ENCODE peak calls at places on chromosomes 2 and 18, in eight cellular contexts. One of them, this sample, is unnamed.

GRCh38 chr18:48728204-48728833 is 189.5 kb downstream of the CTIF start:
- DNase-seq in lower leg skin: no peak
- DNase-seq in HT1080: peak
- DNase-seq in RPMI7951: peak
- DNase-seq in NCI-H345: no peak
- DNase-seq in NCI-H1417 treated with DMSO at 0.1 percent for 48 hours: no peak
- DNase-seq in T follicular helper cell: no peak
- DNase-seq in right lobe of liver: no peak
- DNase-seq in this sample: no peak

GRCh38 chr18:23077493-23078256 is 57.6 kb upstream of the CABLES1 start:
- DNase-seq in lower leg skin: no peak
- DNase-seq in HT1080: peak
- DNase-seq in RPMI7951: peak
- DNase-seq in NCI-H345: no peak
- DNase-seq in NCI-H1417 treated with DMSO at 0.1 percent for 48 hours: no peak
- DNase-seq in T follicular helper cell: no peak
- DNase-seq in right lobe of liver: no peak
- DNase-seq in this sample: no peak

GRCh38 chr2:200439981-200440380 is 69.9 kb downstream of the KCTD18 start:
- DNase-seq in lower leg skin: no peak
- DNase-seq in HT1080: no peak
- DNase-seq in RPMI7951: no peak
- DNase-seq in NCI-H345: no peak
- DNase-seq in NCI-H1417 treated with DMSO at 0.1 percent for 48 hours: no peak
- DNase-seq in T follicular helper cell: no peak
- DNase-seq in right lobe of liver: no peak
- DNase-seq in this sample: peak

GRCh38 chr2:11160731-11161455 is 5.6 kb downstream of the SLC66A3 start:
- DNase-seq in lower leg skin: no peak
- DNase-seq in HT1080: no peak
- DNase-seq in RPMI7951: no peak
- DNase-seq in NCI-H345: no peak
- DNase-seq in NCI-H1417 treated with DMSO at 0.1 percent for 48 hours: no peak
- DNase-seq in T follicular helper cell: no peak
- DNase-seq in right lobe of liver: no peak
- DNase-seq in this sample: no peak

GRCh38 chr2:235605306-235605998 is 111.6 kb downstream of the AGAP1 start:
- DNase-seq in lower leg skin: peak
- DNase-seq in HT1080: peak
- DNase-seq in RPMI7951: peak
- DNase-seq in NCI-H345: peak
- DNase-seq in NCI-H1417 treated with DMSO at 0.1 percent for 48 hours: peak
- DNase-seq in T follicular helper cell: no peak
- DNase-seq in right lobe of liver: no peak
- DNase-seq in this sample: peak

GRCh38 chr2:229129738-229130371 is 141.2 kb downstream of the PID1 start:
- DNase-seq in lower leg skin: no peak
- DNase-seq in HT1080: no peak
- DNase-seq in RPMI7951: peak
- DNase-seq in NCI-H345: no peak
- DNase-seq in NCI-H1417 treated with DMSO at 0.1 percent for 48 hours: no peak
- DNase-seq in T follicular helper cell: no peak
- DNase-seq in right lobe of liver: no peak
- DNase-seq in this sample: no peak

GRCh38 chr18:62999392-62999791 is 284.1 kb downstream of the PHLPP1 start:
- DNase-seq in lower leg skin: peak
- DNase-seq in HT1080: peak
- DNase-seq in RPMI7951: peak
- DNase-seq in NCI-H345: no peak
- DNase-seq in NCI-H1417 treated with DMSO at 0.1 percent for 48 hours: no peak
- DNase-seq in T follicular helper cell: no peak
- DNase-seq in right lobe of liver: peak
- DNase-seq in this sample: no peak

GRCh38 chr18:50044402-50044801 is 150.5 kb downstream of the MYO5B start:
- DNase-seq in lower leg skin: no peak
- DNase-seq in HT1080: no peak
- DNase-seq in RPMI7951: no peak
- DNase-seq in NCI-H345: no peak
- DNase-seq in NCI-H1417 treated with DMSO at 0.1 percent for 48 hours: no peak
- DNase-seq in T follicular helper cell: no peak
- DNase-seq in right lobe of liver: no peak
- DNase-seq in this sample: no peak

GRCh38 chr2:171762879-171763573 is 75.8 kb downstream of the DYNC1I2 start:
- DNase-seq in lower leg skin: no peak
- DNase-seq in HT1080: peak
- DNase-seq in RPMI7951: peak
- DNase-seq in NCI-H345: no peak
- DNase-seq in NCI-H1417 treated with DMSO at 0.1 percent for 48 hours: no peak
- DNase-seq in T follicular helper cell: no peak
- DNase-seq in right lobe of liver: no peak
- DNase-seq in this sample: no peak

GRCh38 chr18:4130734-4131719 is 324.1 kb downstream of the DLGAP1 start:
- DNase-seq in lower leg skin: no peak
- DNase-seq in HT1080: no peak
- DNase-seq in RPMI7951: peak
- DNase-seq in NCI-H345: peak
- DNase-seq in NCI-H1417 treated with DMSO at 0.1 percent for 48 hours: no peak
- DNase-seq in T follicular helper cell: no peak
- DNase-seq in right lobe of liver: no peak
- DNase-seq in this sample: no peak

GRCh38 chr2:214410918-214411554 is at the start of gene VWC2L:
- DNase-seq in lower leg skin: peak
- DNase-seq in HT1080: peak
- DNase-seq in RPMI7951: peak
- DNase-seq in NCI-H345: peak
- DNase-seq in NCI-H1417 treated with DMSO at 0.1 percent for 48 hours: no peak
- DNase-seq in T follicular helper cell: no peak
- DNase-seq in right lobe of liver: peak
- DNase-seq in this sample: no peak

GRCh38 chr18:38491195-38491594 is 925.6 kb upstream of the CELF4 start:
- DNase-seq in lower leg skin: no peak
- DNase-seq in HT1080: no peak
- DNase-seq in RPMI7951: no peak
- DNase-seq in NCI-H345: no peak
- DNase-seq in NCI-H1417 treated with DMSO at 0.1 percent for 48 hours: no peak
- DNase-seq in T follicular helper cell: no peak
- DNase-seq in right lobe of liver: no peak
- DNase-seq in this sample: no peak

GRCh38 chr18:10872297-10872696 is 277.1 kb downstream of the PIEZO2 start:
- DNase-seq in lower leg skin: no peak
- DNase-seq in HT1080: no peak
- DNase-seq in RPMI7951: no peak
- DNase-seq in NCI-H345: no peak
- DNase-seq in NCI-H1417 treated with DMSO at 0.1 percent for 48 hours: no peak
- DNase-seq in T follicular helper cell: no peak
- DNase-seq in right lobe of liver: no peak
- DNase-seq in this sample: no peak

GRCh38 chr2:182586426-182586825 is 129.6 kb upstream of the DNAJC10 start:
- DNase-seq in lower leg skin: no peak
- DNase-seq in HT1080: no peak
- DNase-seq in RPMI7951: no peak
- DNase-seq in NCI-H345: no peak
- DNase-seq in NCI-H1417 treated with DMSO at 0.1 percent for 48 hours: no peak
- DNase-seq in T follicular helper cell: no peak
- DNase-seq in right lobe of liver: no peak
- DNase-seq in this sample: no peak

GRCh38 chr2:232336956-232337700 is 41.4 kb upstream of the ALPP start:
- DNase-seq in lower leg skin: no peak
- DNase-seq in HT1080: no peak
- DNase-seq in RPMI7951: no peak
- DNase-seq in NCI-H345: no peak
- DNase-seq in NCI-H1417 treated with DMSO at 0.1 percent for 48 hours: no peak
- DNase-seq in T follicular helper cell: no peak
- DNase-seq in right lobe of liver: peak
- DNase-seq in this sample: no peak

GRCh38 chr2:106267997-106268396 is 73.9 kb upstream of the UXS1 start:
- DNase-seq in lower leg skin: no peak
- DNase-seq in HT1080: no peak
- DNase-seq in RPMI7951: no peak
- DNase-seq in NCI-H345: no peak
- DNase-seq in NCI-H1417 treated with DMSO at 0.1 percent for 48 hours: no peak
- DNase-seq in T follicular helper cell: no peak
- DNase-seq in right lobe of liver: no peak
- DNase-seq in this sample: no peak

GRCh38 chr2:8565399-8566154 is 116.3 kb upstream of the ID2 start:
- DNase-seq in lower leg skin: no peak
- DNase-seq in HT1080: no peak
- DNase-seq in RPMI7951: no peak
- DNase-seq in NCI-H345: no peak
- DNase-seq in NCI-H1417 treated with DMSO at 0.1 percent for 48 hours: no peak
- DNase-seq in T follicular helper cell: no peak
- DNase-seq in right lobe of liver: peak
- DNase-seq in this sample: no peak

GRCh38 chr2:105339414-105339813 is 2.1 kb downstream of the C2orf49 start:
- DNase-seq in lower leg skin: no peak
- DNase-seq in HT1080: no peak
- DNase-seq in RPMI7951: no peak
- DNase-seq in NCI-H345: no peak
- DNase-seq in NCI-H1417 treated with DMSO at 0.1 percent for 48 hours: no peak
- DNase-seq in T follicular helper cell: no peak
- DNase-seq in right lobe of liver: no peak
- DNase-seq in this sample: no peak

GRCh38 chr2:74706741-74707140 is 52.7 kb downstream of the SEMA4F start:
- DNase-seq in lower leg skin: no peak
- DNase-seq in HT1080: no peak
- DNase-seq in RPMI7951: no peak
- DNase-seq in NCI-H345: no peak
- DNase-seq in NCI-H1417 treated with DMSO at 0.1 percent for 48 hours: no peak
- DNase-seq in T follicular helper cell: no peak
- DNase-seq in right lobe of liver: no peak
- DNase-seq in this sample: no peak

GRCh38 chr2:52264488-52264887 is 1232.6 kb upstream of the NRXN1 start:
- DNase-seq in lower leg skin: no peak
- DNase-seq in HT1080: no peak
- DNase-seq in RPMI7951: no peak
- DNase-seq in NCI-H345: peak
- DNase-seq in NCI-H1417 treated with DMSO at 0.1 percent for 48 hours: no peak
- DNase-seq in T follicular helper cell: no peak
- DNase-seq in right lobe of liver: no peak
- DNase-seq in this sample: no peak

GRCh38 chr2:181462032-181462431 is 4.8 kb downstream of the ITGA4 start:
- DNase-seq in lower leg skin: no peak
- DNase-seq in HT1080: no peak
- DNase-seq in RPMI7951: peak
- DNase-seq in NCI-H345: no peak
- DNase-seq in NCI-H1417 treated with DMSO at 0.1 percent for 48 hours: no peak
- DNase-seq in T follicular helper cell: no peak
- DNase-seq in right lobe of liver: no peak
- DNase-seq in this sample: no peak

GRCh38 chr18:21291106-21291505 is 49.1 kb downstream of the GREB1L start:
- DNase-seq in lower leg skin: no peak
- DNase-seq in HT1080: no peak
- DNase-seq in RPMI7951: no peak
- DNase-seq in NCI-H345: peak
- DNase-seq in NCI-H1417 treated with DMSO at 0.1 percent for 48 hours: no peak
- DNase-seq in T follicular helper cell: no peak
- DNase-seq in right lobe of liver: no peak
- DNase-seq in this sample: no peak

GRCh38 chr2:165825041-165825440 is 31.0 kb upstream of the GALNT3 start:
- DNase-seq in lower leg skin: no peak
- DNase-seq in HT1080: peak
- DNase-seq in RPMI7951: no peak
- DNase-seq in NCI-H345: peak
- DNase-seq in NCI-H1417 treated with DMSO at 0.1 percent for 48 hours: no peak
- DNase-seq in T follicular helper cell: no peak
- DNase-seq in right lobe of liver: no peak
- DNase-seq in this sample: no peak

GRCh38 chr2:241154915-241155314 is 4.6 kb downstream of the PPP1R7 start:
- DNase-seq in lower leg skin: no peak
- DNase-seq in HT1080: no peak
- DNase-seq in RPMI7951: no peak
- DNase-seq in NCI-H345: no peak
- DNase-seq in NCI-H1417 treated with DMSO at 0.1 percent for 48 hours: no peak
- DNase-seq in T follicular helper cell: no peak
- DNase-seq in right lobe of liver: no peak
- DNase-seq in this sample: no peak

GRCh38 chr2:48471048-48471474 is 58.9 kb upstream of the STON1 start:
- DNase-seq in lower leg skin: no peak
- DNase-seq in HT1080: peak
- DNase-seq in RPMI7951: peak
- DNase-seq in NCI-H345: no peak
- DNase-seq in NCI-H1417 treated with DMSO at 0.1 percent for 48 hours: no peak
- DNase-seq in T follicular helper cell: no peak
- DNase-seq in right lobe of liver: no peak
- DNase-seq in this sample: no peak

GRCh38 chr2:199940373-199940772 is 14.9 kb downstream of the TYW5 start:
- DNase-seq in lower leg skin: no peak
- DNase-seq in HT1080: peak
- DNase-seq in RPMI7951: peak
- DNase-seq in NCI-H345: no peak
- DNase-seq in NCI-H1417 treated with DMSO at 0.1 percent for 48 hours: peak
- DNase-seq in T follicular helper cell: no peak
- DNase-seq in right lobe of liver: no peak
- DNase-seq in this sample: no peak

GRCh38 chr2:48205137-48205798 is 299.0 kb upstream of the FBXO11 start:
- DNase-seq in lower leg skin: no peak
- DNase-seq in HT1080: no peak
- DNase-seq in RPMI7951: peak
- DNase-seq in NCI-H345: no peak
- DNase-seq in NCI-H1417 treated with DMSO at 0.1 percent for 48 hours: no peak
- DNase-seq in T follicular helper cell: no peak
- DNase-seq in right lobe of liver: no peak
- DNase-seq in this sample: no peak

GRCh38 chr2:75640621-75641121 is 5.9 kb upstream of the MRPL19 start:
- DNase-seq in lower leg skin: peak
- DNase-seq in HT1080: peak
- DNase-seq in RPMI7951: peak
- DNase-seq in NCI-H345: peak
- DNase-seq in NCI-H1417 treated with DMSO at 0.1 percent for 48 hours: peak
- DNase-seq in T follicular helper cell: no peak
- DNase-seq in right lobe of liver: peak
- DNase-seq in this sample: no peak

GRCh38 chr2:241129086-241129871 is 20.0 kb downstream of the PASK start:
- DNase-seq in lower leg skin: no peak
- DNase-seq in HT1080: no peak
- DNase-seq in RPMI7951: no peak
- DNase-seq in NCI-H345: no peak
- DNase-seq in NCI-H1417 treated with DMSO at 0.1 percent for 48 hours: no peak
- DNase-seq in T follicular helper cell: no peak
- DNase-seq in right lobe of liver: peak
- DNase-seq in this sample: no peak

GRCh38 chr2:216441308-216442010 is 29.2 kb downstream of the SMARCAL1 start:
- DNase-seq in lower leg skin: no peak
- DNase-seq in HT1080: no peak
- DNase-seq in RPMI7951: no peak
- DNase-seq in NCI-H345: no peak
- DNase-seq in NCI-H1417 treated with DMSO at 0.1 percent for 48 hours: no peak
- DNase-seq in T follicular helper cell: no peak
- DNase-seq in right lobe of liver: no peak
- DNase-seq in this sample: no peak

GRCh38 chr2:48483916-48484315 is 46.0 kb upstream of the STON1 start:
- DNase-seq in lower leg skin: no peak
- DNase-seq in HT1080: no peak
- DNase-seq in RPMI7951: peak
- DNase-seq in NCI-H345: no peak
- DNase-seq in NCI-H1417 treated with DMSO at 0.1 percent for 48 hours: no peak
- DNase-seq in T follicular helper cell: no peak
- DNase-seq in right lobe of liver: no peak
- DNase-seq in this sample: no peak

GRCh38 chr18:13407484-13407883 is 188.9 kb downstream of the LDLRAD4 start:
- DNase-seq in lower leg skin: no peak
- DNase-seq in HT1080: no peak
- DNase-seq in RPMI7951: no peak
- DNase-seq in NCI-H345: no peak
- DNase-seq in NCI-H1417 treated with DMSO at 0.1 percent for 48 hours: no peak
- DNase-seq in T follicular helper cell: no peak
- DNase-seq in right lobe of liver: no peak
- DNase-seq in this sample: no peak

GRCh38 chr2:71746946-71747501 is 293.7 kb downstream of the DYSF start:
- DNase-seq in lower leg skin: peak
- DNase-seq in HT1080: no peak
- DNase-seq in RPMI7951: peak
- DNase-seq in NCI-H345: no peak
- DNase-seq in NCI-H1417 treated with DMSO at 0.1 percent for 48 hours: no peak
- DNase-seq in T follicular helper cell: no peak
- DNase-seq in right lobe of liver: no peak
- DNase-seq in this sample: no peak

GRCh38 chr2:26080356-26080755 is 46.5 kb downstream of the RAB10 start:
- DNase-seq in lower leg skin: no peak
- DNase-seq in HT1080: no peak
- DNase-seq in RPMI7951: no peak
- DNase-seq in NCI-H345: no peak
- DNase-seq in NCI-H1417 treated with DMSO at 0.1 percent for 48 hours: no peak
- DNase-seq in T follicular helper cell: no peak
- DNase-seq in right lobe of liver: no peak
- DNase-seq in this sample: no peak

This sample was measured in NCI-H2081 treated with DMSO at 0.1 percent for 48 hours.